ENCODE peak calls at places on chromosomes 7 and 10, in nine cellular contexts. One of them, this sample, is unnamed.
A peak's percentile ranks its signal among the peaks of the same experiment; 100 is the strongest.

GRCh38 chr10:86289577-86289868 is 77.1 kb downstream of the GRID1 start:
- DNase-seq in fibroblast of lung: no peak
- DNase-seq in fibroblast of mammary gland: no peak
- DNase-seq in NCI-H1092 treated with DMSO at 0.1 percent for 48 hours: no peak
- DNase-seq in RWPE1: no peak
- DNase-seq in stimulated activated CD4-positive, alpha-beta T cell treated with anti-CD3 and anti-CD28 coated beads, Interleukin-2, amount 100 ng/mL, for 48 hours: no peak
- DNase-seq in non-pigmented ciliary epithelial cell: no peak
- DNase-seq in GF-D8: no peak
- DNase-seq in activated T-cell treated with anti-CD3 and anti-CD28 coated beads, Interleukin-2, amount 50 U/mL, for 72 hours: no peak
- DNase-seq in this sample: no peak

GRCh38 chr10:111297351-111297848 is 220.6 kb downstream of the ADRA2A start:
- DNase-seq in fibroblast of lung: no peak
- DNase-seq in fibroblast of mammary gland: peak; percentile 28
- DNase-seq in NCI-H1092 treated with DMSO at 0.1 percent for 48 hours: no peak
- DNase-seq in RWPE1: no peak
- DNase-seq in stimulated activated CD4-positive, alpha-beta T cell treated with anti-CD3 and anti-CD28 coated beads, Interleukin-2, amount 100 ng/mL, for 48 hours: no peak
- DNase-seq in non-pigmented ciliary epithelial cell: no peak
- DNase-seq in GF-D8: no peak
- DNase-seq in activated T-cell treated with anti-CD3 and anti-CD28 coated beads, Interleukin-2, amount 50 U/mL, for 72 hours: no peak
- DNase-seq in this sample: no peak

GRCh38 chr7:106419455-106420182 is 134.8 kb upstream of the NAMPT start:
- DNase-seq in fibroblast of lung: no peak
- DNase-seq in fibroblast of mammary gland: peak; percentile 41
- DNase-seq in NCI-H1092 treated with DMSO at 0.1 percent for 48 hours: no peak
- DNase-seq in RWPE1: no peak
- DNase-seq in stimulated activated CD4-positive, alpha-beta T cell treated with anti-CD3 and anti-CD28 coated beads, Interleukin-2, amount 100 ng/mL, for 48 hours: no peak
- DNase-seq in non-pigmented ciliary epithelial cell: no peak
- DNase-seq in GF-D8: no peak
- DNase-seq in activated T-cell treated with anti-CD3 and anti-CD28 coated beads, Interleukin-2, amount 50 U/mL, for 72 hours: peak; percentile 59
- DNase-seq in this sample: no peak

GRCh38 chr10:26567349-26567721 is 129.2 kb downstream of the APBB1IP start:
- DNase-seq in fibroblast of lung: no peak
- DNase-seq in fibroblast of mammary gland: no peak
- DNase-seq in NCI-H1092 treated with DMSO at 0.1 percent for 48 hours: peak; percentile 8
- DNase-seq in RWPE1: no peak
- DNase-seq in stimulated activated CD4-positive, alpha-beta T cell treated with anti-CD3 and anti-CD28 coated beads, Interleukin-2, amount 100 ng/mL, for 48 hours: no peak
- DNase-seq in non-pigmented ciliary epithelial cell: no peak
- DNase-seq in GF-D8: no peak
- DNase-seq in activated T-cell treated with anti-CD3 and anti-CD28 coated beads, Interleukin-2, amount 50 U/mL, for 72 hours: no peak
- DNase-seq in this sample: no peak

GRCh38 chr10:96298362-96298761 is 5.9 kb upstream of the DNTT start:
- DNase-seq in fibroblast of lung: no peak
- DNase-seq in fibroblast of mammary gland: no peak
- DNase-seq in NCI-H1092 treated with DMSO at 0.1 percent for 48 hours: no peak
- DNase-seq in RWPE1: no peak
- DNase-seq in stimulated activated CD4-positive, alpha-beta T cell treated with anti-CD3 and anti-CD28 coated beads, Interleukin-2, amount 100 ng/mL, for 48 hours: no peak
- DNase-seq in non-pigmented ciliary epithelial cell: no peak
- DNase-seq in GF-D8: no peak
- DNase-seq in activated T-cell treated with anti-CD3 and anti-CD28 coated beads, Interleukin-2, amount 50 U/mL, for 72 hours: no peak
- DNase-seq in this sample: no peak

GRCh38 chr7:54419209-54419608 is 123.0 kb upstream of the VSTM2A start:
- DNase-seq in fibroblast of lung: no peak
- DNase-seq in fibroblast of mammary gland: no peak
- DNase-seq in NCI-H1092 treated with DMSO at 0.1 percent for 48 hours: no peak
- DNase-seq in RWPE1: no peak
- DNase-seq in stimulated activated CD4-positive, alpha-beta T cell treated with anti-CD3 and anti-CD28 coated beads, Interleukin-2, amount 100 ng/mL, for 48 hours: no peak
- DNase-seq in non-pigmented ciliary epithelial cell: no peak
- DNase-seq in GF-D8: no peak
- DNase-seq in activated T-cell treated with anti-CD3 and anti-CD28 coated beads, Interleukin-2, amount 50 U/mL, for 72 hours: no peak
- DNase-seq in this sample: no peak

GRCh38 chr7:41688012-41688625 is 14.8 kb downstream of the INHBA start:
- DNase-seq in fibroblast of lung: no peak
- DNase-seq in fibroblast of mammary gland: peak; percentile 54
- DNase-seq in NCI-H1092 treated with DMSO at 0.1 percent for 48 hours: no peak
- DNase-seq in RWPE1: no peak
- DNase-seq in stimulated activated CD4-positive, alpha-beta T cell treated with anti-CD3 and anti-CD28 coated beads, Interleukin-2, amount 100 ng/mL, for 48 hours: no peak
- DNase-seq in non-pigmented ciliary epithelial cell: no peak
- DNase-seq in GF-D8: no peak
- DNase-seq in activated T-cell treated with anti-CD3 and anti-CD28 coated beads, Interleukin-2, amount 50 U/mL, for 72 hours: no peak
- DNase-seq in this sample: no peak

GRCh38 chr10:71094712-71095390 is 117.5 kb upstream of the UNC5B start:
- DNase-seq in fibroblast of lung: no peak
- DNase-seq in fibroblast of mammary gland: no peak
- DNase-seq in NCI-H1092 treated with DMSO at 0.1 percent for 48 hours: no peak
- DNase-seq in RWPE1: no peak
- DNase-seq in stimulated activated CD4-positive, alpha-beta T cell treated with anti-CD3 and anti-CD28 coated beads, Interleukin-2, amount 100 ng/mL, for 48 hours: peak; percentile 19
- DNase-seq in non-pigmented ciliary epithelial cell: no peak
- DNase-seq in GF-D8: no peak
- DNase-seq in activated T-cell treated with anti-CD3 and anti-CD28 coated beads, Interleukin-2, amount 50 U/mL, for 72 hours: peak; percentile 55
- DNase-seq in this sample: no peak

GRCh38 chr7:2520808-2521146 is 1.2 kb downstream of the LFNG start:
- DNase-seq in fibroblast of lung: no peak
- DNase-seq in fibroblast of mammary gland: no peak
- DNase-seq in NCI-H1092 treated with DMSO at 0.1 percent for 48 hours: no peak
- DNase-seq in RWPE1: no peak
- DNase-seq in stimulated activated CD4-positive, alpha-beta T cell treated with anti-CD3 and anti-CD28 coated beads, Interleukin-2, amount 100 ng/mL, for 48 hours: no peak
- DNase-seq in non-pigmented ciliary epithelial cell: no peak
- DNase-seq in GF-D8: no peak
- DNase-seq in activated T-cell treated with anti-CD3 and anti-CD28 coated beads, Interleukin-2, amount 50 U/mL, for 72 hours: no peak
- DNase-seq in this sample: no peak

GRCh38 chr7:24756989-24757798 is at the start of gene GSDME:
- DNase-seq in fibroblast of lung: peak; percentile 71
- DNase-seq in fibroblast of mammary gland: peak; percentile 49
- DNase-seq in NCI-H1092 treated with DMSO at 0.1 percent for 48 hours: peak; percentile 20
- DNase-seq in RWPE1: peak; percentile 76
- DNase-seq in stimulated activated CD4-positive, alpha-beta T cell treated with anti-CD3 and anti-CD28 coated beads, Interleukin-2, amount 100 ng/mL, for 48 hours: peak; percentile 27
- DNase-seq in non-pigmented ciliary epithelial cell: no peak
- DNase-seq in GF-D8: no peak
- DNase-seq in activated T-cell treated with anti-CD3 and anti-CD28 coated beads, Interleukin-2, amount 50 U/mL, for 72 hours: peak; percentile 66
- DNase-seq in this sample: peak; percentile 12

This sample was measured in NCI-H748 treated with DMSO at 0.1 percent for 48 hours.